ENCODE peak calls at places on chromosomes 2 and 18, in six cellular contexts. X is foreskin fibroblast, C is skeletal muscle cell, S is pancreas, V is WERI-Rb-1, D is fibroblast of lung. F is an unnamed sample.

GRCh38 chr2:180006236-180006635 is 861 bp downstream of the CWC22 start:
- DNase-seq in V (no peak), D (no peak), C (no peak), S (no peak), X (no peak), F (no peak)

GRCh38 chr18:79754022-79754761 is 43.5 kb upstream of the KCNG2 start:
- DNase-seq in D (no peak), C (no peak), X (no peak), V (no peak), S (no peak), F (no peak)

GRCh38 chr2:103496850-103497249 is 735.0 kb downstream of the TMEM182 start:
- DNase-seq in S (no peak), C (no peak), X (no peak), D (no peak), V (no peak), F (no peak)

GRCh38 chr18:48192542-48192941 is 216.6 kb downstream of the ZBTB7C start:
- DNase-seq in X (no peak), D (no peak), C (no peak), S (no peak), V (no peak), F (no peak)

GRCh38 chr2:216991563-216991962 is 131.7 kb upstream of the TNP1 start:
- DNase-seq in S (no peak), V (no peak), D (no peak), C (no peak), X (peak), F (no peak)

GRCh38 chr18:56161604-56162003 is 476.8 kb downstream of the TXNL1 start:
- DNase-seq in V (no peak), X (no peak), D (no peak), S (peak), C (no peak), F (no peak)

GRCh38 chr2:2843969-2844548 is 513.0 kb upstream of the MYT1L start:
- DNase-seq in C (no peak), S (peak), X (no peak), D (no peak), V (peak), F (no peak)

GRCh38 chr2:235485362-235485761 is 8.5 kb upstream of the AGAP1 start:
- DNase-seq in S (no peak), C (no peak), D (no peak), X (no peak), V (no peak), F (no peak)

GRCh38 chr2:5693288-5694015 is 1.3 kb downstream of the SOX11 start:
- DNase-seq in X (no peak), S (no peak), C (no peak), D (peak), V (peak), F (no peak)

GRCh38 chr2:5660591-5660990 is 31.6 kb upstream of the SOX11 start:
- DNase-seq in D (no peak), V (no peak), X (no peak), C (no peak), S (no peak), F (no peak)

GRCh38 chr18:69755856-69756496 is 191.7 kb downstream of the CD226 start:
- DNase-seq in S (no peak), V (no peak), C (no peak), X (no peak), D (no peak), F (no peak)

GRCh38 chr2:10359731-10360329 is 57.1 kb downstream of the HPCAL1 start:
- DNase-seq in X (no peak), C (no peak), V (no peak), S (no peak), D (no peak), F (no peak)

GRCh38 chr2:25274868-25275574 is 66.7 kb downstream of the DNMT3A start:
- DNase-seq in C (no peak), X (no peak), V (no peak), D (peak), S (no peak), F (no peak)

GRCh38 chr2:25276569-25277465 is 64.9 kb downstream of the DNMT3A start:
- DNase-seq in V (no peak), D (peak), S (peak), C (no peak), X (no peak), F (no peak)

GRCh38 chr2:25270061-25270460 is 71.7 kb downstream of the DNMT3A start:
- DNase-seq in S (no peak), D (no peak), C (no peak), X (no peak), V (no peak), F (no peak)

GRCh38 chr2:25275575-25275965 is 66.2 kb downstream of the DNMT3A start:
- DNase-seq in X (no peak), S (no peak), D (no peak), V (no peak), C (no peak), F (no peak)

DNA sequence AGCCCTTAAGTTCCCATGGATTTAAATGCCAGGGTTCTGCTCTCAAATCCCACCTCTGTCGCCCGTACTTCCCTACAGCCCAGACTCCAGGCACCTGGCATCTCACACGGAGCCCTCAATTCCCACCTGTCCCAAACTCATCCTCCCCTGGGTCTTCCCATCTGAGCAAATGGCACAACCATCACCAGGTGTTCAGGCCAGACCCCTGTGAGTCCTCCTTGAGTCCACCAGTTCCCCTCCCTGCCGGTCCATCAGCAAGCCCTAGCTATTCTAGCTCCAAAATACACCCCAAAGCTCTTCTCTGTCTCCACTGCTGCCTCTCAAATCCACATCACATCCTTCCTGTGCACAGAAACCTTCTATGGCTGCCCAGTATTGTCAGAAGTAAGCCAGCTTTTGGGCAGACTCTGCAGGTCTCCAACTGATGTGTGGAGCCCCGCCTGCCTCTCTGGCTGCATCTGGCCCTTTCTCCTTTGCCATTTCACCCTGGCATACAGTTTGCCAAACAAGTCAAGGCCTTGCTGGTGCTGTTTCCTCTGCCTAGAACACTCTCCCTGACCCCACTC is 67.7 kb downstream of the DNMT3A start:
- DNase-seq in S (no peak), V (no peak), C (no peak), D (no peak), X (no peak), F (no peak)
- H3K4me3 ChIP-seq in S (no peak), V (no peak), C (no peak), D (no peak), X (no peak), F (no peak)

GRCh38 chr2:48312126-48312525 is 217.8 kb upstream of the STON1 start:
- DNase-seq in V (no peak), C (no peak), D (peak), X (peak), S (no peak), F (no peak)
- H3K4me3 ChIP-seq in V (no peak), C (no peak), D (no peak), X (no peak), S (no peak), F (no peak)

DNA sequence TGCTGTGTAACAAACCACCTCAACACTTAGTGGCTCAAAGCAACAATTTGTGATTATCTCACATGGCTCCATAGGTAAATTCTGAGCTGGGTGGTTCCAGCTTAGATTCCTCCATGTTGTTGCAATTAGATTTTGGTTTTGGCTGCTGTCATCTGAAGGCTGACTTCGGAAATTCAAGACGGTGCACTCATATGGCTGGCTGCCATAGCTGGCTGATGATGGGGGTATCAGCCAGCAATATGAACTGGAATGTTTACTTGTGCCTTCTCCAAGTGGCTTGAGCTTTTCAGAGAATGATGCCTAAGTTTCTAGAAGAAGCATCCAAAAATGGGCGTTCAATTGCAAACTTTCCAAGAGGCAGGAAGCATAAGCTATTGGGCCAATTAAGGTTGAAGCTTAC is 213.1 kb downstream of the GCA start:
- DNase-seq in V (no peak), X (no peak), S (no peak), C (no peak), D (peak), F (no peak)
- H3K4me3 ChIP-seq in V (no peak), X (no peak), S (no peak), C (no peak), D (no peak), F (no peak)

DNA sequence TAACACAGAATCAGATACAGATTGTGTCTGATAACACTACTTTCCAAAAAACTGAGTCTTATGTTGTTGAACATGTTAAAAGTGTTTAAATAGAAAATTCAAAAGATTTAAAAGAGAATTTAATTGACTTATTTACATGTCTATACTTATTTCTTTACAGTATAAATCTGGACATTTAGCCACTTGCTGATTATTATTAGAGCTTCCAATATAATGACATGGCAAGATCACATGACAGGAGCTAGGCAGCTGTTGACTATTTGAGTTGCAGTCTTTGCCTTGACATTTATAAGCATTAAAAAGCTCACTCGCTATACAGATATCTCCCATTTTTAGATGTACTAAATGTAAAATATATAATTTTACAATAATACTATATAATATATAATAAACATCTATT is 6.4 kb upstream of the TMEFF2 start:
- DNase-seq in C (no peak), V (no peak), D (no peak), X (no peak), S (no peak), F (no peak)
- H3K4me3 ChIP-seq in C (no peak), V (no peak), D (no peak), X (no peak), S (no peak), F (no peak)